ENCODE peak calls at places on chromosomes 5 and 9, in five cellular contexts. E is K562; D is lower lobe of right lung; S is CD8-positive, alpha-beta memory T cell; J is endothelial cell of umbilical vein. P is an unnamed sample. For H3K4me1 and H3K9me3, the result is how much of the 10 kb centered on the place peaks cover.

GRCh38 chr9:121399883-121400607 is 30.0 kb upstream of the STOM start:
- DNase-seq in E (peak), D (no peak), S (no peak), J (peak), P (no peak)

GRCh38 chr5:39169081-39169480 is 50.3 kb downstream of the FYB1 start:
- DNase-seq in E (no peak), D (no peak), S (no peak), J (no peak), P (no peak)

GRCh38 chr5:143401846-143402463 is 1.5 kb downstream of the NR3C1 start:
- DNase-seq in E (no peak), D (no peak), S (peak), J (peak), P (peak)

GRCh38 chr5:65762234-65762633 is 40.2 kb downstream of the NLN start:
- DNase-seq in E (no peak), D (no peak), S (no peak), J (no peak), P (no peak)

GRCh38 chr9:129382281-129383004 is 204.4 kb upstream of the IER5L start:
- DNase-seq in E (no peak), D (no peak), S (no peak), J (no peak), P (no peak)

GRCh38 chr9:995776-996175 is 19.3 kb downstream of the DMRT3 start:
- DNase-seq in E (no peak), D (no peak), S (no peak), J (no peak), P (no peak)

GRCh38 chr9:88651682-88652633 is 117.0 kb downstream of the NXNL2 start:
- DNase-seq in E (peak), D (peak), S (no peak), J (no peak), P (peak)

GRCh38 chr5:152883061-152883460 is 478.0 kb upstream of the NMUR2 start:
- DNase-seq in E (no peak), D (no peak), S (no peak), J (no peak), P (no peak)

GRCh38 chr5:67233075-67233474 is 36.5 kb upstream of the CD180 start:
- DNase-seq in E (no peak), D (no peak), S (no peak), J (no peak), P (peak)

GRCh38 chr5:57117601-57118000 is 56.3 kb upstream of the GPBP1 start:
- DNase-seq in E (no peak), D (no peak), S (peak), J (no peak), P (no peak)

GRCh38 chr5:68027519-68027918 is 188.0 kb upstream of the PIK3R1 start:
- DNase-seq in E (no peak), D (no peak), S (no peak), J (peak), P (peak)

GRCh38 chr9:114047717-114048116 is 30.4 kb downstream of the AMBP start:
- DNase-seq in E (no peak), D (no peak), S (no peak), J (peak), P (peak)

GRCh38 chr5:103397996-103398581 is 139.5 kb downstream of the MACIR start:
- DNase-seq in E (no peak), D (no peak), S (no peak), J (no peak), P (no peak)

GRCh38 chr5:177565046-177565445 is 10.7 kb upstream of the FAM193B start:
- DNase-seq in E (no peak), D (no peak), S (no peak), J (no peak), P (no peak)

GRCh38 chr5:60492958-60493357 is 207.0 kb downstream of the DEPDC1B start:
- DNase-seq in E (no peak), D (no peak), S (no peak), J (no peak), P (no peak)

GRCh38 chr5:57841671-57842375 is 359.2 kb upstream of the ACTBL2 start:
- DNase-seq in E (no peak), D (no peak), S (no peak), J (peak), P (peak)

GRCh38 chr9:129171993-129172751 is 5.9 kb downstream of the IER5L start:
- DNase-seq in E (no peak), D (no peak), S (no peak), J (no peak), P (no peak)

GRCh38 chr9:79471577-79472543 is 99.9 kb upstream of the TLE4 start:
- DNase-seq in E (no peak), D (peak), S (peak), J (peak), P (peak)

GRCh38 chr5:56527174-56527573 is 288.2 kb upstream of the MAP3K1 start:
- DNase-seq in E (no peak), D (no peak), S (no peak), J (no peak), P (no peak)

GRCh38 chr9:98888794-98889495 is 54.8 kb upstream of the COL15A1 start:
- DNase-seq in E (no peak), D (no peak), S (no peak), J (no peak), P (no peak)

GRCh38 chr5:21654-22233 is 70.2 kb upstream of the PLEKHG4B start:
- DNase-seq in E (no peak), D (no peak), S (no peak), J (no peak), P (no peak)

GRCh38 chr5:132655821-132656773 is 1.9 kb upstream of the IL13 start:
- DNase-seq in E (no peak), D (no peak), S (no peak), J (peak), P (peak)

GRCh38 chr9:37905776-37906175 is 1.8 kb upstream of the SLC25A51 start:
- DNase-seq in E (no peak), D (no peak), S (peak), J (no peak), P (no peak)

GRCh38 chr5:37198066-37198465 is 51.1 kb downstream of the CPLANE1 start:
- DNase-seq in E (no peak), D (no peak), S (no peak), J (peak), P (no peak)

GRCh38 chr5:168870914-168871313 is 291.7 kb upstream of the PANK3 start:
- DNase-seq in E (no peak), D (no peak), S (no peak), J (no peak), P (no peak)

GRCh38 chr5:170333161-170333909 is 35.8 kb upstream of the LCP2 start:
- DNase-seq in E (no peak), D (peak), S (peak), J (no peak), P (no peak)

GRCh38 chr5:58208674-58209073 is 251.2 kb downstream of the PLK2 start:
- DNase-seq in E (no peak), D (no peak), S (no peak), J (no peak), P (no peak)

GRCh38 chr9:100417815-100418214 is 9.1 kb upstream of the MSANTD3 start:
- DNase-seq in E (no peak), D (no peak), S (no peak), J (no peak), P (no peak)

GRCh38 chr5:87361031-87361443 is 51.7 kb downstream of the CCNH start:
- DNase-seq in E (no peak), D (no peak), S (no peak), J (no peak), P (no peak)

GRCh38 chr5:180047667-180048066 is 23.9 kb downstream of the RNF130 start:
- DNase-seq in E (no peak), D (peak), S (no peak), J (peak), P (no peak)

GRCh38 chr9:107342762-107343161 is 59.7 kb downstream of the RAD23B start:
- DNase-seq in E (no peak), D (no peak), S (no peak), J (no peak), P (no peak)

GRCh38 chr5:14160116-14160515 is 17.0 kb downstream of the TRIO start:
- DNase-seq in E (no peak), D (no peak), S (no peak), J (no peak), P (peak)
- H3K4me1 ChIP-seq in E (under half), D (under half), S (under half), J (under half), P (half or more)

GRCh38 chr9:135249711-135250110 is 162.2 kb downstream of the OLFM1 start:
- DNase-seq in E (no peak), D (peak), S (peak), J (no peak), P (no peak)

GRCh38 chr9:135252980-135253304 is 165.5 kb downstream of the OLFM1 start:
- DNase-seq in E (no peak), D (no peak), S (peak), J (no peak), P (no peak)

GRCh38 chr9:135253305-135254004 is 166.0 kb downstream of the OLFM1 start:
- DNase-seq in E (peak), D (peak), S (peak), J (no peak), P (no peak)

GRCh38 chr9:135251996-135252760 is 164.7 kb downstream of the OLFM1 start:
- DNase-seq in E (no peak), D (peak), S (peak), J (no peak), P (no peak)

DNA sequence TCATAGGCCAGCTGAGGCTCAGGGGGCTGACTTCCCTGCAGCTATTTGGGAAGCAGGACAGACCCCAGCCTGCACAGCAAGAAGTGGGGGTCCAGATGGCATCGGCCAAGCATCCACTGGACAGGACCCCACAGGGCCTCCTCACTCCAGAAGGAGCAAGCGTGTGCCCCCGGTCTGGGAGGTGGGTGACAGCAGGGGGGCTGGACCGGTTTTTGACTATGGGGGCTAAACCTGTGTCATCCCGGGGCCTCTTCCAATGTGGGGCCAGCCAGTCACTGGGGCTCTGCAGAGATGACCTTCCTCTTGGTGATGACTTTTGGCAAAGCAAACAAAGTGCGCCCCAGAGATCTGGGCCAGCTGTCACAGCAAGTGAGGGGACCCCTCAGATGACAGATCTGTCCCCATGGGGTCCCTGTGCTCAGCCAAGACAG is 163.9 kb downstream of the OLFM1 start:
- DNase-seq in E (no peak), D (peak), S (peak), J (no peak), P (no peak)
- H3K9me3 ChIP-seq in E (under half), D (under half), S (under half), J (under half), P (under half)

GRCh38 chr5:101788797-101789196 is 507.3 kb downstream of the SLCO4C1 start:
- DNase-seq in E (no peak), D (no peak), S (no peak), J (no peak), P (no peak)

GRCh38 chr5:101782352-101783087 is 513.6 kb downstream of the SLCO4C1 start:
- DNase-seq in E (no peak), D (no peak), S (no peak), J (no peak), P (no peak)

GRCh38 chr5:101785090-101785489 is 511.0 kb downstream of the SLCO4C1 start:
- DNase-seq in E (no peak), D (no peak), S (no peak), J (no peak), P (no peak)

DNA sequence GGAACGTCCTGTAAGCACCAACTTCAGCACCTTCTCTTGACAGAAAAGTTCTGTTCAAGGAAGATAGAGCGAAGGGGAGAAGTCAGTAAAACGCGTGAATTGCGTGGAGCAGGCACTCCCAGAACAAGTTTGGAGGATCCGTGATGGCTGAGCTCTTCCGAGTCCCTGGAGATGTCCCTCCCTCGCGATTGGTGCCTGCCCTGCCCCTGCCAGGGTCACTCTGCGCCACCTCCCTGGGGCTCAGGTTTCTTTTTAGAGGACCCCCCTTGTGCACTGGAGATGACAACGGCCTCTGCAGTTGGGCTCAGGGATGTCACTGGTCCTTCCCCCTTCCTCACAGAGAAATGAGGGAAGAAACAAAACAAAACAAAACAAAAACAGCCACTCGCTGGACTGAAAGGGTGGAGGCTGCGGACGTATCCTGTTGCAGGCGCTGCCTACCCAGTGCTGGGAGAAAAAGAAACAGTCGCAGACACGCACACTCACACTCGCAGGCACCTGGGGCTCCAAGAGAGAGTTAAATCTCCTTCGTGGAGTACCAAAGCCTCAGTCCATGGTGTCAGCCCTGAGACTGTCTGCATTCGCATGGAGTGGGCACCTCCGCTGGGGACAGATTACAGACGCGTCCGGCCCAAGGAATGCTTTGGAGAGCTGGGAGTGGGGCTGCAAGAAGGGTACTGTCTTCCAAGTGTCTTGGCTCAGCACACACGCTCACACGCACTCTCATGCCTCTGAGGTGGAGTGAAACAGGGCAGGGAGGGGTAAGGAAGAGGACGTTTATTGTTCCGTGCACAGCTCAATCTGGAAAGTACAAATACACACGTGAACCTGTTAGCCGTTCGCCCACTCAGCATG is 512.6 kb downstream of the SLCO4C1 start:
- DNase-seq in E (no peak), D (no peak), S (no peak), J (no peak), P (no peak)
- H3K4me3 ChIP-seq in E (no peak), D (peak), S (no peak), J (no peak), P (no peak)

GRCh38 chr5:173926359-173926758 is 38.2 kb downstream of the CPEB4 start:
- DNase-seq in E (no peak), D (no peak), S (no peak), J (no peak), P (no peak)

GRCh38 chr5:173925449-173926071 is 37.4 kb downstream of the CPEB4 start:
- DNase-seq in E (peak), D (peak), S (peak), J (peak), P (no peak)

GRCh38 chr5:173922527-173922926 is 34.4 kb downstream of the CPEB4 start:
- DNase-seq in E (no peak), D (no peak), S (no peak), J (no peak), P (no peak)

GRCh38 chr5:173923236-173924104 is 35.3 kb downstream of the CPEB4 start:
- DNase-seq in E (no peak), D (no peak), S (no peak), J (peak), P (no peak)

GRCh38 chr5:173924899-173925298 is 36.8 kb downstream of the CPEB4 start:
- DNase-seq in E (no peak), D (no peak), S (no peak), J (no peak), P (no peak)
- H3K4me1 ChIP-seq in E (under half), D (half or more), S (under half), J (under half), P (under half)

P was measured in SJSA1.